ENCODE peak calls at places on chromosomes 13 and 19, in eight cellular contexts. One of them, this sample, is unnamed.

GRCh38 chr13:29362849-29363604 is 232.5 kb downstream of the SLC7A1 start:
- DNase-seq in A549: peak; percentile 41
- DNase-seq in ovary: no peak
- DNase-seq in K562: peak; percentile 47
- DNase-seq in transverse colon: peak; percentile 13
- DNase-seq in stomach: peak; percentile 30
- DNase-seq in SK-N-SH: peak; percentile 79
- DNase-seq in upper lobe of left lung: no peak
- DNase-seq in this sample: no peak

GRCh38 chr13:101767096-101767495 is 314.6 kb downstream of the ITGBL1 start:
- DNase-seq in A549: no peak
- DNase-seq in ovary: no peak
- DNase-seq in K562: no peak
- DNase-seq in transverse colon: no peak
- DNase-seq in stomach: no peak
- DNase-seq in SK-N-SH: no peak
- DNase-seq in upper lobe of left lung: no peak
- DNase-seq in this sample: no peak

GRCh38 chr19:33406521-33407139 is 33.1 kb downstream of the CEBPG start:
- DNase-seq in A549: peak; percentile 95
- DNase-seq in ovary: peak; percentile 78
- DNase-seq in K562: peak; percentile 87
- DNase-seq in transverse colon: peak; percentile 82
- DNase-seq in stomach: peak; percentile 83
- DNase-seq in SK-N-SH: peak; percentile 94
- DNase-seq in upper lobe of left lung: peak; percentile 64
- DNase-seq in this sample: no peak

GRCh38 chr19:34131100-34131499 is 41.2 kb upstream of the LSM14A start:
- DNase-seq in A549: no peak
- DNase-seq in ovary: no peak
- DNase-seq in K562: no peak
- DNase-seq in transverse colon: no peak
- DNase-seq in stomach: no peak
- DNase-seq in SK-N-SH: no peak
- DNase-seq in upper lobe of left lung: no peak
- DNase-seq in this sample: no peak

GRCh38 chr19:17441241-17442135 is 7.0 kb downstream of the TMEM221 start:
- DNase-seq in A549: no peak
- DNase-seq in ovary: no peak
- DNase-seq in K562: peak; percentile 55
- DNase-seq in transverse colon: no peak
- DNase-seq in stomach: no peak
- DNase-seq in SK-N-SH: peak; percentile 68
- DNase-seq in upper lobe of left lung: no peak
- DNase-seq in this sample: no peak

GRCh38 chr19:1105873-1106840 is 2.4 kb downstream of the GPX4 start:
- DNase-seq in A549: no peak
- DNase-seq in ovary: peak; percentile 58
- DNase-seq in K562: no peak
- DNase-seq in transverse colon: no peak
- DNase-seq in stomach: no peak
- DNase-seq in SK-N-SH: no peak
- DNase-seq in upper lobe of left lung: peak; percentile 87
- DNase-seq in this sample: no peak

GRCh38 chr19:5395541-5395940 is 54.9 kb upstream of the PTPRS start:
- DNase-seq in A549: no peak
- DNase-seq in ovary: no peak
- DNase-seq in K562: no peak
- DNase-seq in transverse colon: no peak
- DNase-seq in stomach: no peak
- DNase-seq in SK-N-SH: no peak
- DNase-seq in upper lobe of left lung: no peak
- DNase-seq in this sample: no peak

GRCh38 chr19:40604647-40605200 is 3.6 kb downstream of the LTBP4 start:
- DNase-seq in A549: no peak
- DNase-seq in ovary: peak; percentile 73
- DNase-seq in K562: peak; percentile 41
- DNase-seq in transverse colon: peak; percentile 76
- DNase-seq in stomach: no peak
- DNase-seq in SK-N-SH: no peak
- DNase-seq in upper lobe of left lung: peak; percentile 89
- DNase-seq in this sample: no peak

GRCh38 chr19:47309038-47309437 is 623 bp upstream of the C5AR1 start:
- DNase-seq in A549: no peak
- DNase-seq in ovary: no peak
- DNase-seq in K562: no peak
- DNase-seq in transverse colon: no peak
- DNase-seq in stomach: no peak
- DNase-seq in SK-N-SH: no peak
- DNase-seq in upper lobe of left lung: no peak
- DNase-seq in this sample: no peak

GRCh38 chr13:80339841-80340642 is 884 bp downstream of the SPRY2 start:
- DNase-seq in A549: no peak
- DNase-seq in ovary: peak; percentile 48
- DNase-seq in K562: peak; percentile 14
- DNase-seq in transverse colon: peak; percentile 68
- DNase-seq in stomach: peak; percentile 46
- DNase-seq in SK-N-SH: peak; percentile 60
- DNase-seq in upper lobe of left lung: peak; percentile 92
- DNase-seq in this sample: peak; percentile 82

GRCh38 chr13:40152904-40153303 is 497.4 kb downstream of the COG6 start:
- DNase-seq in A549: no peak
- DNase-seq in ovary: no peak
- DNase-seq in K562: no peak
- DNase-seq in transverse colon: no peak
- DNase-seq in stomach: no peak
- DNase-seq in SK-N-SH: no peak
- DNase-seq in upper lobe of left lung: no peak
- DNase-seq in this sample: no peak

GRCh38 chr13:51966186-51966585 is 45.1 kb downstream of the ATP7B start:
- DNase-seq in A549: no peak
- DNase-seq in ovary: no peak
- DNase-seq in K562: no peak
- DNase-seq in transverse colon: no peak
- DNase-seq in stomach: no peak
- DNase-seq in SK-N-SH: no peak
- DNase-seq in upper lobe of left lung: no peak
- DNase-seq in this sample: no peak

GRCh38 chr19:18340990-18341868 is 831 bp downstream of the PGPEP1 start:
- DNase-seq in A549: no peak
- DNase-seq in ovary: peak; percentile 63
- DNase-seq in K562: peak; percentile 80
- DNase-seq in transverse colon: peak; percentile 78
- DNase-seq in stomach: peak; percentile 56
- DNase-seq in SK-N-SH: peak; percentile 70
- DNase-seq in upper lobe of left lung: peak; percentile 89
- DNase-seq in this sample: no peak

GRCh38 chr13:21137696-21138095 is 38.7 kb downstream of the SKA3 start:
- DNase-seq in A549: no peak
- DNase-seq in ovary: no peak
- DNase-seq in K562: no peak
- DNase-seq in transverse colon: no peak
- DNase-seq in stomach: no peak
- DNase-seq in SK-N-SH: no peak
- DNase-seq in upper lobe of left lung: no peak
- DNase-seq in this sample: no peak

GRCh38 chr13:85772379-85772778 is 26.8 kb downstream of the SLITRK6 start:
- DNase-seq in A549: no peak
- DNase-seq in ovary: no peak
- DNase-seq in K562: no peak
- DNase-seq in transverse colon: no peak
- DNase-seq in stomach: no peak
- DNase-seq in SK-N-SH: no peak
- DNase-seq in upper lobe of left lung: no peak
- DNase-seq in this sample: no peak

GRCh38 chr13:101150998-101151397 is 265.3 kb downstream of the NALCN start:
- DNase-seq in A549: no peak
- DNase-seq in ovary: no peak
- DNase-seq in K562: no peak
- DNase-seq in transverse colon: no peak
- DNase-seq in stomach: no peak
- DNase-seq in SK-N-SH: peak; percentile 17
- DNase-seq in upper lobe of left lung: no peak
- DNase-seq in this sample: no peak

GRCh38 chr13:75839418-75839817 is 203.3 kb downstream of the LMO7 start:
- DNase-seq in A549: no peak
- DNase-seq in ovary: no peak
- DNase-seq in K562: no peak
- DNase-seq in transverse colon: no peak
- DNase-seq in stomach: no peak
- DNase-seq in SK-N-SH: no peak
- DNase-seq in upper lobe of left lung: no peak
- DNase-seq in this sample: no peak

GRCh38 chr13:50357586-50358118 is 342.4 kb downstream of the KCNRG start:
- DNase-seq in A549: no peak
- DNase-seq in ovary: no peak
- DNase-seq in K562: no peak
- DNase-seq in transverse colon: no peak
- DNase-seq in stomach: peak; percentile 58
- DNase-seq in SK-N-SH: no peak
- DNase-seq in upper lobe of left lung: no peak
- DNase-seq in this sample: no peak

GRCh38 chr13:31756346-31756745 is 17.0 kb downstream of the RXFP2 start:
- DNase-seq in A549: no peak
- DNase-seq in ovary: no peak
- DNase-seq in K562: no peak
- DNase-seq in transverse colon: no peak
- DNase-seq in stomach: no peak
- DNase-seq in SK-N-SH: no peak
- DNase-seq in upper lobe of left lung: no peak
- DNase-seq in this sample: no peak

GRCh38 chr19:55393362-55393761 is 7.6 kb downstream of the RPL28 start:
- DNase-seq in A549: no peak
- DNase-seq in ovary: no peak
- DNase-seq in K562: no peak
- DNase-seq in transverse colon: no peak
- DNase-seq in stomach: no peak
- DNase-seq in SK-N-SH: peak; percentile 16
- DNase-seq in upper lobe of left lung: no peak
- DNase-seq in this sample: no peak

GRCh38 chr19:55402509-55402908 is 5.1 kb downstream of the UBE2S start:
- DNase-seq in A549: no peak
- DNase-seq in ovary: no peak
- DNase-seq in K562: no peak
- DNase-seq in transverse colon: no peak
- DNase-seq in stomach: no peak
- DNase-seq in SK-N-SH: no peak
- DNase-seq in upper lobe of left lung: no peak
- DNase-seq in this sample: no peak

GRCh38 chr19:55400281-55401087 is 7.1 kb downstream of the UBE2S start:
- DNase-seq in A549: no peak
- DNase-seq in ovary: no peak
- DNase-seq in K562: no peak
- DNase-seq in transverse colon: no peak
- DNase-seq in stomach: no peak
- DNase-seq in SK-N-SH: no peak
- DNase-seq in upper lobe of left lung: no peak
- DNase-seq in this sample: no peak

GRCh38 chr19:55392820-55393219 is 7.1 kb downstream of the RPL28 start:
- DNase-seq in A549: no peak
- DNase-seq in ovary: no peak
- DNase-seq in K562: no peak
- DNase-seq in transverse colon: no peak
- DNase-seq in stomach: no peak
- DNase-seq in SK-N-SH: peak; percentile 42
- DNase-seq in upper lobe of left lung: no peak
- DNase-seq in this sample: no peak

GRCh38 chr19:55398200-55398947 is 9.2 kb downstream of the UBE2S start:
- DNase-seq in A549: no peak
- DNase-seq in ovary: no peak
- DNase-seq in K562: no peak
- DNase-seq in transverse colon: no peak
- DNase-seq in stomach: no peak
- DNase-seq in SK-N-SH: no peak
- DNase-seq in upper lobe of left lung: no peak
- DNase-seq in this sample: no peak
- TF ChIP-seq EP300 in A549: no peak
- TF ChIP-seq EP300 in ovary: no peak
- TF ChIP-seq EP300 in K562: no peak
- TF ChIP-seq EP300 in transverse colon: no peak
- TF ChIP-seq EP300 in stomach: no peak
- TF ChIP-seq EP300 in SK-N-SH: no peak
- TF ChIP-seq EP300 in upper lobe of left lung: no peak
- TF ChIP-seq EP300 in this sample: no peak

GRCh38 chr13:23182142-23182541 is 1.4 kb downstream of the SGCG start:
- DNase-seq in A549: no peak
- DNase-seq in ovary: no peak
- DNase-seq in K562: no peak
- DNase-seq in transverse colon: no peak
- DNase-seq in stomach: no peak
- DNase-seq in SK-N-SH: no peak
- DNase-seq in upper lobe of left lung: no peak
- DNase-seq in this sample: no peak
- TF ChIP-seq EP300 in A549: no peak
- TF ChIP-seq EP300 in ovary: no peak
- TF ChIP-seq EP300 in K562: no peak
- TF ChIP-seq EP300 in transverse colon: no peak
- TF ChIP-seq EP300 in stomach: no peak
- TF ChIP-seq EP300 in SK-N-SH: no peak
- TF ChIP-seq EP300 in upper lobe of left lung: no peak
- TF ChIP-seq EP300 in this sample: no peak

GRCh38 chr19:48506138-48506733 is 5.4 kb downstream of the LMTK3 start:
- DNase-seq in A549: no peak
- DNase-seq in ovary: no peak
- DNase-seq in K562: peak; percentile 45
- DNase-seq in transverse colon: no peak
- DNase-seq in stomach: no peak
- DNase-seq in SK-N-SH: peak; percentile 70
- DNase-seq in upper lobe of left lung: no peak
- DNase-seq in this sample: no peak
- TF ChIP-seq EP300 in A549: no peak
- TF ChIP-seq EP300 in ovary: no peak
- TF ChIP-seq EP300 in K562: no peak
- TF ChIP-seq EP300 in transverse colon: no peak
- TF ChIP-seq EP300 in stomach: no peak
- TF ChIP-seq EP300 in SK-N-SH: no peak
- TF ChIP-seq EP300 in upper lobe of left lung: no peak
- TF ChIP-seq EP300 in this sample: no peak

DNA sequence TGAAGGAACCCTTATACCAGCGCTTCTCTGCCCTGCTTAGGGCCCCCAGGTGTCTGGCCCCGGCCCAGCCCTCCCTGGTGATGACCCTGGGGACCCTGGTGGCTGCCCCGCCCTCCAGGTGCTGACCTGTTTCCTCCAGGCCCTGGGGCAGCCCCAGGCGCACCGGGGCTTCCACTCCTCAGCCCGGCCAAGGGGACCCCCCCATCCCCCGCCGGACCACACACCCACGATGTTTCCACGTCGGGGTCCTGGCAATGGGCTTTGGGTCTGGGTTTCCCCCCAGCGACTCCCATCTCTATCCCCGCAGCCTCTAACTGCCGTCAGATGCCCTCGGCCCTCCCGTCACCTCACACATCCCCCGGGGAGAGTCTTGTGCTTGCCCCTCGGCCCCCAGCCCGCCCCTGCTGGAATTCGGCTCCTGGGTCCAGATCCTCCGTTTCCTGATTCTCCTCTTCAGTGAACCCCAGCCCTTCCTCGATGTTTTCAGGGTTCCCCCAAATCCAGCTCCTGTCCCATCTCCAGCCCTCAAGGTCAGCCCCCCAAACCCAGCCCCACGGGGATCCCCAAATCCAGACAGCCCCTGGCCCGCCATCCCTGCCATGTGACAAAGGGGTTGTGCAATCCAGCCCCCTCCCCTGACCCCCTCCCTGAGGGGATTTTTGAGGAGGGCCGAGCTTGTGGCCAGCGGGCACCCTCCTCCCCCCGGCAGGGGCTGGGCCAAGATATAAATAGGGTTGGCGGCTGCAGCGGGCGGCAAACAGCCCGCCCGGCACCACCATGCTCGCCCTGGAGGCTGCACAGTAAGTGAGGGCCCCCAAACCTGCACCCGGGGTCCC is at the start of gene SPIB:
- DNase-seq in A549: no peak
- DNase-seq in ovary: no peak
- DNase-seq in K562: no peak
- DNase-seq in transverse colon: no peak
- DNase-seq in stomach: no peak
- DNase-seq in SK-N-SH: no peak
- DNase-seq in upper lobe of left lung: peak; percentile 77
- DNase-seq in this sample: no peak
- TF ChIP-seq EP300 in A549: no peak
- TF ChIP-seq EP300 in ovary: no peak
- TF ChIP-seq EP300 in K562: no peak
- TF ChIP-seq EP300 in transverse colon: no peak
- TF ChIP-seq EP300 in stomach: no peak
- TF ChIP-seq EP300 in SK-N-SH: no peak
- TF ChIP-seq EP300 in upper lobe of left lung: no peak
- TF ChIP-seq EP300 in this sample: no peak